ENCODE peak calls at places on chromosome 12, in four cellular contexts. X is GM12865, V is psoas muscle, P is GM12878. A is an unnamed sample.

GRCh38 chr12:3161861-3162260 is 84.7 kb downstream of the TSPAN9 start:
- DNase-seq in X (no peak), V (peak), P (no peak), A (no peak)

GRCh38 chr12:60169904-60170303 is 574.1 kb downstream of the SLC16A7 start:
- DNase-seq in X (no peak), V (no peak), P (no peak), A (no peak)

GRCh38 chr12:29782821-29783772 is 645 bp downstream of the TMTC1 start:
- DNase-seq in X (no peak), V (peak), P (no peak), A (no peak)

GRCh38 chr12:69583203-69583602 is 2.1 kb upstream of the CCT2 start:
- DNase-seq in X (no peak), V (no peak), P (no peak), A (no peak)

GRCh38 chr12:10190558-10191388 is 11.9 kb downstream of the TMEM52B start:
- DNase-seq in X (peak), V (peak), P (no peak), A (peak)

GRCh38 chr12:26620907-26621306 is 212.1 kb downstream of the ITPR2 start:
- DNase-seq in X (no peak), V (no peak), P (no peak), A (no peak)

GRCh38 chr12:104498211-104498801 is 41.6 kb downstream of the CHST11 start:
- DNase-seq in X (peak), V (no peak), P (no peak), A (no peak)

GRCh38 chr12:89427508-89428156 is 75.3 kb upstream of the DUSP6 start:
- DNase-seq in X (peak), V (no peak), P (peak), A (peak)

GRCh38 chr12:104292872-104293794 is 10.4 kb upstream of the EID3 start:
- DNase-seq in X (no peak), V (no peak), P (no peak), A (no peak)

GRCh38 chr12:87233636-87234035 is 795.6 kb downstream of the C12orf50 start:
- DNase-seq in X (no peak), V (no peak), P (no peak), A (no peak)

GRCh38 chr12:105799103-105799502 is 339.7 kb downstream of the NUAK1 start:
- DNase-seq in X (no peak), V (no peak), P (no peak), A (no peak)

GRCh38 chr12:79373896-79374499 is 316.8 kb downstream of the PAWR start:
- DNase-seq in X (peak), V (no peak), P (no peak), A (peak)

GRCh38 chr12:104352106-104352713 is 48.7 kb downstream of the EID3 start:
- DNase-seq in X (no peak), V (no peak), P (no peak), A (no peak)

DNA sequence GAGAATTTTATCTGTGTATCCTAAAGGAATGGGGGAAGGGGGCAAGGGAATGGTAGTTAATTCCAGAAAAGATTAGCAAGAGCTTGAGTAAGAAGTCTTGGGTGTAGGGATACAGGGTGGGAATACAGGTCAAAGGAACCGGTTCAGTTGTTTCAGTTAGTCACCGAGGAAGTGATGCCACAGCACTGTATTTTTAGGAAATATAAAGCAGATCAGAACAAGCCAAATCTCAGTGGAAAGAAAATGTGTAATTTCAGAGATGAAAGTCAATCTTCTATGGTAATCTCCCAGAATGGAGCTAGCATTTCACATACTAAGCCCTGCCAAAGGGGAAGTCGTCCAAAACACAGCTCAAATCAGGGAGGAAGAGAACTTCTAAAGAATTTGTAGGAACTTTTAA is 4.7 kb upstream of the TUBA1C start:
- DNase-seq in X (no peak), V (no peak), P (no peak), A (no peak)
- TF ChIP-seq CTCF in X (no peak), V (no peak), P (no peak), A (no peak)

GRCh38 chr12:124510301-124510970 is 57.0 kb downstream of the NCOR2 start:
- DNase-seq in X (peak), V (peak), P (no peak), A (no peak)
- TF ChIP-seq CTCF in X (no peak), V (peak), P (no peak), A (no peak)

DNA sequence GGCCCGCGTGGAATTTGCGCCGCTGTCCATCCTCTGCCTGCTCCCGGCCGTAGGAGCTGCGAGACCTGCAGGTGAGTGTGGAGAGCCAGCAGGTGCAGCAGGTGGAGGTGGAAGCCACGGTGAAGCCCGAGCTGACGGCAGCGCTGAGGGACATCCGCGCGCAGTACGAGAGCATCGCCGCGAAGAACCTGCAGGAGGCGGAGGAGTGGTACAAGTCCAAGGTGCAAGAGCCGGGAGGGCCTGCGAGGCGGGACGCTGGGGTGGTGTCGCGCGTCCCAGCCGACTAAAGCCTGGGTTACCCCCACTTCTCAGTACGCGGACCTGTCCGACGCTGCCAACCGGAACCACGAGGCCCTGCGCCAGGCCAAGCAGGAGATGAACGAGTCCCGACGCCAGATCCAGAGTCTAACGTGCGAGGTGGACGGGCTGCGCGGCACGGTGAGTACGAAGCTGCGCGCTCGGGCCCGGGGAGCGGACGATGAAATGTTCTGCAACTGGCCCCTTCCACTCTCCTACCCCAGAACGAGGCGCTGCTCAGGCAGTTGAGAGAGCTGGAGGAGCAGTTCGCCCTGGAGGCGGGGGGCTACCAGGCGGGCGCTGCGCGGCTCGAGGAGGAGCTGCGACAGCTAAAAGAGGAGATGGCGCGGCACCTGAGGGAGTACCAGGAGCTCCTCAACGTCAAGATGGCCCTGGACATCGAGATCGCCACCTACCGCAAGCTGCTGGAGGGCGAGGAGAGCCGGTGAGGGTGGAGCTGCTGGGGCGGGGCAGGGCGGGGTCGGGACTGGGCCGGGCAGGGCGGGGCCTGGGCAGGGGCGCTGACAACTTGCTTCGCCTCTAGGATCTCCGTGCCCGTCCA is 2.1 kb downstream of the PRPH start:
- DNase-seq in X (peak), V (peak), P (no peak), A (peak)
- TF ChIP-seq CTCF in X (no peak), V (no peak), P (no peak), A (peak)

GRCh38 chr12:101490286-101490920 is 15.3 kb downstream of the SPIC start:
- DNase-seq in X (peak), V (no peak), P (no peak), A (peak)
- TF ChIP-seq CTCF in X (peak), V (peak), P (peak), A (peak)

DNA sequence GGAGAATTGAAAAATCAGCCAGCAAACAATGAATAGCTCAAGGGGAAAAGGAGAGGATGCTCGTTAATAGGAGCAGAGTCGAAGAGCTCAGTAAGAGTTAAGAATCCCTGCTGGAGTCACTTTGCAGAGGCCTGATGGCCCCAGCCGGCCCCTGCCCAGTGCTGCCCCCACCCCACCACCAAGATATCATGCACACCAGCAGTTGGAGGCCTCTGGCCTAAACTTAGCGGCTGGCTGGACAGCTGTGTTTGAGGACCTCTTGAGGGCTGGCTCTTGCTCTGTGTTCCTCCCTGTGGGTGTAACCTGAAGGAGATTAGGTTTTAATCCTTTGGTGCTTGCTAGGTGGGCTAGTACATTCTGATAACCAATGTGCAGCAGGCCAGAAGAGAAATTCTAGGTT is 142.0 kb downstream of the PLXNC1 start:
- DNase-seq in X (no peak), V (no peak), P (no peak), A (no peak)
- TF ChIP-seq CTCF in X (no peak), V (no peak), P (no peak), A (no peak)

GRCh38 chr12:72271741-72272661 is at the start of gene TRHDE:
- DNase-seq in X (no peak), V (peak), P (no peak), A (peak)

GRCh38 chr12:72273851-72274284 is 1.7 kb downstream of the TRHDE start:
- DNase-seq in X (no peak), V (peak), P (no peak), A (peak)

GRCh38 chr12:72271401-72271740 is 799 bp upstream of the TRHDE start:
- DNase-seq in X (no peak), V (peak), P (no peak), A (no peak)

GRCh38 chr12:72273499-72273837 is 1.3 kb downstream of the TRHDE start:
- DNase-seq in X (no peak), V (no peak), P (no peak), A (peak)

DNA sequence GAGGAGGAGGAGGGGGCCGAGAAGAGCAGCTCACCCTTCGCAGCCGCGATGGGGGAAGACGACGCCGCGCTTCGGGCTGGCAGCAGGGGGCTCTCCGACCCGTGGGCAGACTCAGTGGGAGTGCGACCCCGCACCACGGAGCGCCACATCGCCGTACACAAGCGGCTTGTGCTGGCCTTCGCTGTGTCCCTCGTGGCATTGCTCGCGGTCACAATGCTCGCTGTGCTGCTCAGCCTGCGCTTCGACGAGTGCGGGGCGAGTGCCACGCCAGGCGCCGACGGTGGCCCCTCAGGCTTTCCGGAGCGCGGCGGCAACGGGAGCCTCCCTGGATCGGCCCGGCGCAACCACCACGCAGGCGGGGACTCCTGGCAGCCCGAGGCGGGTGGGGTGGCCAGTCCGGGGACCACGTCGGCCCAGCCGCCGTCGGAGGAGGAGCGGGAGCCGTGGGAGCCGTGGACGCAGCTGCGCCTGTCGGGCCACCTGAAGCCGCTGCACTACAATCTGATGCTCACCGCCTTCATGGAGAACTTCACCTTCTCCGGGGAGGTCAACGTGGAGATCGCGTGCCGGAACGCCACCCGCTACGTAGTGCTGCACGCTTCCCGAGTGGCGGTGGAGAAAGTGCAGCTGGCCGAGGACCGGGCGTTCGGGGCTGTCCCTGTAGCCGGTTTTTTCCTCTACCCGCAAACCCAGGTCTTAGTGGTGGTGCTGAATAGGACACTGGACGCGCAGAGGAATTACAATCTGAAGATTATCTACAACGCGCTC is 745 bp downstream of the TRHDE start:
- DNase-seq in X (no peak), V (peak), P (no peak), A (peak)
- TF ChIP-seq CTCF in X (no peak), V (no peak), P (no peak), A (no peak)

GRCh38 chr12:27969011-27969900 is 3.3 kb downstream of the PTHLH start:
- DNase-seq in X (no peak), V (peak), P (no peak), A (no peak)
- TF ChIP-seq CTCF in X (no peak), V (no peak), P (no peak), A (no peak)

GRCh38 chr12:109715310-109716091 is 1.9 kb downstream of the FAM222A start:
- DNase-seq in X (peak), V (no peak), P (no peak), A (no peak)

GRCh38 chr12:109713187-109713984 is at the start of gene FAM222A:
- DNase-seq in X (peak), V (peak), P (peak), A (peak)

GRCh38 chr12:109714913-109715244 is 1.3 kb downstream of the FAM222A start:
- DNase-seq in X (no peak), V (no peak), P (no peak), A (no peak)

GRCh38 chr12:109716092-109716479 is 2.5 kb downstream of the FAM222A start:
- DNase-seq in X (no peak), V (no peak), P (no peak), A (no peak)

DNA sequence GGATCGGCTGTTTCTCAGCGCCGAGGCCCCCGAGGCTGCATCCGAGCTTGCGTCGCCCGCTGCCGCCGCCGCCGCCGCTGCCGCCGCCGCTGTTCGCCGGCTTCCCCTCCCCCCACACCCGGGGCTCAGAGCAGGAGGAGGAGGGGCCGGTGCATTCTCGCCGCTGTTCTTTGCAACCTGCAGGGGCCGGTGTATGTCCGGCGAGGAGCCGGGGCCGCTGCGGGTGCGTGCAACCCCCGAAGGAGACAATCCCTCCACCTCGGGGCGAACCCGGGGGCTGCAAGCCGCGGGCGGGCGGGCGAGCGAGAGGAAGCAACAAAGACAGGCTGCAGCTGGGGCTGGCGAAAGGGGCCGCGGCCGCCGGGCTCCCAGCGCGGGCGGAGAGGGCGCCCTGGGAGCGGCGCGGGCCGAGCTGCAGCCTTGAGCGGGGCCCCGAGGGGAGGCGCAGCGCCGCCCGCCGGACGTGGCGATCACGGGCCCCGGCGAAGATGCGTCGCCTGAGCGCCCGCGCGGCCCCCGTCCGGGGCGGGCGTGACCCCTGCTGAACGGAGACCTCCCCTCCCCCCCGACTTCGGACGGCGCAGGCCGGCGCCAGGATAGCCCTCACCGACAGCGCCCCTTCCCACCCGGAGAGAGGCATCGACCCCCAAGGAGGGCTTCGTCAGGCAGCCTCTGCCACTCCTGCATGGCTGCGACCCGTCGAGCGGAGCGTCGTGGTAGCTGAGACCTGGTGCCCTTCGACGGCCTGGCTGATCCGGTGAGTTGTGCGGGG is 702 bp downstream of the FAM222A start:
- DNase-seq in X (peak), V (peak), P (no peak), A (peak)
- TF ChIP-seq CTCF in X (peak), V (peak), P (no peak), A (peak)

A was measured in GM10248.